ENCODE peak calls at places on chromosome 4, in ten cellular contexts. W, Q, K, R, H, O, M, T, X and E are unnamed samples.
A peak's percentile ranks its signal among the peaks of the same experiment; 100 is the strongest.

GRCh38 chr4:177309525-177310371 is at the start of gene NEIL3:
- DNase-seq in T (peak; percentile 98), R (peak; percentile 93), W (peak; percentile 51), M (peak; percentile 85), K (peak; percentile 90), X (peak; percentile 94), Q (peak; percentile 97), H (peak; percentile 89), O (peak; percentile 42), E (peak; percentile 89)

GRCh38 chr4:150817017-150817416 is 198.1 kb downstream of the LRBA start:
- DNase-seq in O (no peak), Q (no peak), T (no peak), H (no peak), R (no peak), W (no peak), M (no peak), K (no peak), X (no peak), E (no peak)

GRCh38 chr4:80082693-80083092 is 9.7 kb upstream of the ANTXR2 start:
- DNase-seq in K (no peak), M (no peak), Q (no peak), T (no peak), X (no peak), W (no peak), R (no peak), O (no peak), H (no peak), E (no peak)

GRCh38 chr4:89193828-89194227 is 82.5 kb downstream of the TIGD2 start:
- DNase-seq in T (peak; percentile 18), M (no peak), H (peak; percentile 7), W (no peak), X (no peak), R (no peak), Q (no peak), K (no peak), O (no peak), E (no peak)

GRCh38 chr4:86055898-86056297 is 304.0 kb downstream of the MAPK10 start:
- DNase-seq in W (no peak), X (no peak), K (no peak), Q (no peak), H (no peak), O (no peak), R (no peak), M (no peak), T (no peak), E (no peak)

GRCh38 chr4:56147371-56147770 is 198.6 kb downstream of the CEP135 start:
- DNase-seq in X (no peak), M (no peak), R (no peak), K (peak; percentile 62), Q (no peak), O (no peak), H (no peak), W (no peak), T (no peak), E (no peak)

GRCh38 chr4:185711764-185712163 is 100.2 kb downstream of the SORBS2 start:
- DNase-seq in W (no peak), M (no peak), Q (no peak), K (peak; percentile 43), T (no peak), H (peak; percentile 45), X (no peak), R (no peak), O (no peak), E (no peak)

GRCh38 chr4:176309772-176310171 is 10.0 kb upstream of the SPCS3 start:
- DNase-seq in R (no peak), W (no peak), Q (no peak), M (no peak), H (peak; percentile 34), O (no peak), X (no peak), K (no peak), T (no peak), E (no peak)

GRCh38 chr4:112127048-112127637 is 18.1 kb upstream of the FAM241A start:
- DNase-seq in W (no peak), M (no peak), X (no peak), R (no peak), K (peak; percentile 34), O (no peak), T (no peak), Q (no peak), H (peak; percentile 23), E (no peak)